ENCODE peak calls at places on chromosomes 16 and 17, in eight cellular contexts. T is NB4, A is HepG2, M is GM12878, Z is HCT116, Q is endothelial cell of umbilical vein, C is H1, F is K562. U is an unnamed sample.
A peak's percentile ranks its signal among the peaks of the same experiment; 100 is the strongest.

GRCh38 chr17:66538776-66539175 is 236.4 kb downstream of the PRKCA start:
- DNase-seq in T (no peak), A (no peak), M (no peak), Z (no peak), Q (no peak), C (no peak), F (no peak), U (no peak)

GRCh38 chr17:4786111-4786491 is at the start of gene VMO1:
- DNase-seq in T (no peak), A (no peak), M (no peak), Z (no peak), Q (no peak), C (no peak), F (no peak), U (no peak)

GRCh38 chr16:85752511-85753420 is 1.9 kb upstream of the C16orf74 start:
- DNase-seq in T (peak; percentile 93), A (peak; percentile 49), M (no peak), Z (no peak), Q (no peak), C (peak; percentile 67), F (peak; percentile 75), U (no peak)

GRCh38 chr17:19263621-19264010 is 26.4 kb downstream of the EPN2 start:
- DNase-seq in T (no peak), A (no peak), M (no peak), Z (no peak), Q (peak; percentile 91), C (no peak), F (no peak), U (no peak)

GRCh38 chr17:17206913-17207368 is 808 bp upstream of the PLD6 start:
- DNase-seq in T (no peak), A (no peak), M (no peak), Z (no peak), Q (no peak), C (no peak), F (no peak), U (no peak)

GRCh38 chr16:4661661-4662060 is 31.7 kb upstream of the NUDT16L1 start:
- DNase-seq in T (no peak), A (no peak), M (no peak), Z (no peak), Q (no peak), C (no peak), F (no peak), U (no peak)

GRCh38 chr17:10702574-10702973 is 5.2 kb downstream of the ADPRM start:
- DNase-seq in T (peak; percentile 68), A (no peak), M (no peak), Z (no peak), Q (peak; percentile 2), C (no peak), F (peak; percentile 33), U (no peak)

GRCh38 chr17:67110619-67111018 is 66.3 kb downstream of the CACNG1 start:
- DNase-seq in T (no peak), A (no peak), M (no peak), Z (no peak), Q (no peak), C (no peak), F (peak; percentile 48), U (no peak)

GRCh38 chr17:77741109-77741508 is 217.4 kb upstream of the TNRC6C start:
- DNase-seq in T (peak; percentile 45), A (no peak), M (no peak), Z (no peak), Q (no peak), C (peak; percentile 87), F (peak; percentile 36), U (no peak)

GRCh38 chr16:69930117-69930776 is 20.9 kb upstream of the CLEC18A start:
- DNase-seq in T (peak; percentile 67), A (peak; percentile 76), M (no peak), Z (peak; percentile 40), Q (peak; percentile 58), C (peak; percentile 74), F (peak; percentile 78), U (peak; percentile 59)

GRCh38 chr17:65931246-65932149 is 260.4 kb downstream of the CEP112 start:
- DNase-seq in T (no peak), A (no peak), M (no peak), Z (no peak), Q (no peak), C (no peak), F (no peak), U (no peak)

GRCh38 chr16:86044241-86044671 is 145.3 kb downstream of the IRF8 start:
- DNase-seq in T (peak; percentile 78), A (peak; percentile 23), M (no peak), Z (peak; percentile 57), Q (peak; percentile 36), C (peak; percentile 93), F (peak; percentile 69), U (peak; percentile 57)

GRCh38 chr16:1871974-1872635 is at the start of gene MEIOB:
- DNase-seq in T (no peak), A (no peak), M (no peak), Z (no peak), Q (peak; percentile 16), C (peak; percentile 96), F (peak; percentile 88), U (peak; percentile 46)

GRCh38 chr17:70276931-70277330 is 107.6 kb downstream of the KCNJ2 start:
- DNase-seq in T (no peak), A (no peak), M (no peak), Z (no peak), Q (no peak), C (no peak), F (no peak), U (no peak)

GRCh38 chr16:55328611-55329569 is 4.9 kb downstream of the IRX6 start:
- DNase-seq in T (no peak), A (no peak), M (no peak), Z (no peak), Q (no peak), C (no peak), F (no peak), U (no peak)

GRCh38 chr17:65131946-65132345 is 5.2 kb upstream of the RGS9 start:
- DNase-seq in T (no peak), A (peak; percentile 57), M (no peak), Z (no peak), Q (no peak), C (no peak), F (no peak), U (peak; percentile 35)

GRCh38 chr16:11239644-11240632 is 16.1 kb downstream of the SOCS1 start:
- DNase-seq in T (no peak), A (no peak), M (no peak), Z (no peak), Q (no peak), C (no peak), F (no peak), U (no peak)

GRCh38 chr16:2216330-2216729 is 1.7 kb upstream of the PGP start:
- DNase-seq in T (no peak), A (no peak), M (no peak), Z (no peak), Q (no peak), C (no peak), F (no peak), U (no peak)

GRCh38 chr17:66364508-66365203 is 62.2 kb downstream of the PRKCA start:
- DNase-seq in T (no peak), A (no peak), M (no peak), Z (no peak), Q (no peak), C (no peak), F (no peak), U (no peak)

GRCh38 chr16:27326738-27327585 is 13.2 kb downstream of the IL4R start:
- DNase-seq in T (peak; percentile 97), A (peak; percentile 81), M (no peak), Z (peak; percentile 68), Q (peak; percentile 78), C (peak; percentile 88), F (no peak), U (peak; percentile 84)

GRCh38 chr16:29697391-29697790 is 18.4 kb downstream of the QPRT start:
- DNase-seq in T (no peak), A (no peak), M (no peak), Z (no peak), Q (no peak), C (no peak), F (no peak), U (no peak)

GRCh38 chr17:50845260-50846147 is 10.1 kb downstream of the WFIKKN2 start:
- DNase-seq in T (no peak), A (no peak), M (no peak), Z (no peak), Q (no peak), C (no peak), F (no peak), U (no peak)
- TF ChIP-seq POLR2A in T (no peak), A (no peak), M (no peak), Z (no peak), Q (no peak), C (no peak), F (no peak), U (no peak)

GRCh38 chr16:48158296-48158695 is 2.5 kb upstream of the ABCC12 start:
- DNase-seq in T (peak; percentile 69), A (peak; percentile 31), M (peak; percentile 48), Z (peak; percentile 55), Q (no peak), C (no peak), F (peak; percentile 23), U (peak; percentile 64)
- TF ChIP-seq MAX in T (no peak), A (no peak), M (no peak), Z (no peak), Q (no peak), C (no peak), F (no peak), U (peak; percentile 66)

GRCh38 chr17:45161288-45162021 is at the start of gene HEXIM2:
- DNase-seq in T (peak; percentile 99), A (peak; percentile 100), M (peak; percentile 100), Z (peak; percentile 100), Q (peak; percentile 100), C (peak; percentile 99), F (peak; percentile 100), U (peak; percentile 98)
- TF ChIP-seq POLR2A in T (peak; percentile 84), A (peak; percentile 94), M (peak; percentile 95), Z (peak; percentile 56), Q (peak; percentile 94), C (peak; percentile 83), F (peak; percentile 94), U (peak; percentile 66)

DNA sequence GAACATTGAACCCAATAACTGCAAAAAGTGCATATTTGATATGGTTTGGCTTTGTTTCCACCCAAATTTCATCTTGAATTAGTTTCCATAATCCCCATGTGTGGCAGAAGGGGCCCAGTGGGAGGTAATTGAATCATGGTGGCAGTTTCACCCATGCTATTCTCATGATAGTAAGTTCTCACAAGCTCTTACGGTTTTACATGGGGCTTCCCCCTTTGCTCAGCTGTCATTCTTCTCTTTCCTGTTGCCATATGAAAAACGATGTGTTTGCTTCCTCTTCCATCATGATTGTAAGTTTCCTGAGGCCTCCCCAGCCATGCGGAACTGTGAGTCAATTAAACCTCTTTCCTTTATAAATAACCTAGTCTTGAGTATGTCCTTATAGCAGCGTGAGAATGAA is 127.6 kb downstream of the CHD9NB start:
- DNase-seq in T (no peak), A (no peak), M (no peak), Z (no peak), Q (no peak), C (no peak), F (no peak), U (no peak)
- TF ChIP-seq MAX in T (no peak), A (no peak), M (no peak), Z (no peak), Q (no peak), C (no peak), F (no peak), U (no peak)

GRCh38 chr16:31458835-31459721 is at the start of gene ARMC5:
- DNase-seq in T (peak; percentile 99), A (peak; percentile 98), M (peak; percentile 90), Z (peak; percentile 97), Q (peak; percentile 96), C (peak; percentile 93), F (peak; percentile 98), U (peak; percentile 99)
- TF ChIP-seq POLR2A in T (peak; percentile 85), A (peak; percentile 97), M (peak; percentile 95), Z (peak; percentile 29), Q (peak; percentile 38), C (peak; percentile 89), F (peak; percentile 97), U (peak; percentile 69)

GRCh38 chr16:66930189-66930588 is 4.0 kb downstream of the CIAO2B start:
- DNase-seq in T (peak; percentile 31), A (peak; percentile 76), M (no peak), Z (no peak), Q (no peak), C (no peak), F (peak; percentile 65), U (no peak)
- TF ChIP-seq MAX in T (no peak), A (no peak), M (no peak), Z (no peak), Q (no peak), C (no peak), F (no peak), U (no peak)